ENCODE peak calls at places on chromosomes 3 and 15, in seven cellular contexts. One of them, this sample, is unnamed.
A peak's percentile ranks its signal among the peaks of the same experiment; 100 is the strongest.

GRCh38 chr3:55704521-55704920 is 217.4 kb upstream of the WNT5A start:
- DNase-seq in upper lobe of right lung: no peak
- DNase-seq in aorta: no peak
- DNase-seq in stimulated activated CD4-positive, alpha-beta T cell treated with anti-CD3 and anti-CD28 coated beads, Interleukin-15, amount 100 ng/mL, for 1 hour: no peak
- DNase-seq in AG04450: no peak
- DNase-seq in SW480: no peak
- DNase-seq in epithelial cell of prostate: no peak
- DNase-seq in this sample: peak; percentile 26

GRCh38 chr3:126658584-126658983 is 3.7 kb upstream of the TXNRD3 start:
- DNase-seq in upper lobe of right lung: no peak
- DNase-seq in aorta: no peak
- DNase-seq in stimulated activated CD4-positive, alpha-beta T cell treated with anti-CD3 and anti-CD28 coated beads, Interleukin-15, amount 100 ng/mL, for 1 hour: no peak
- DNase-seq in AG04450: no peak
- DNase-seq in SW480: no peak
- DNase-seq in epithelial cell of prostate: no peak
- DNase-seq in this sample: no peak

GRCh38 chr3:4494807-4495200 is 1.7 kb downstream of the ITPR1 start:
- DNase-seq in upper lobe of right lung: no peak
- DNase-seq in aorta: no peak
- DNase-seq in stimulated activated CD4-positive, alpha-beta T cell treated with anti-CD3 and anti-CD28 coated beads, Interleukin-15, amount 100 ng/mL, for 1 hour: no peak
- DNase-seq in AG04450: no peak
- DNase-seq in SW480: no peak
- DNase-seq in epithelial cell of prostate: no peak
- DNase-seq in this sample: no peak

GRCh38 chr3:49880581-49881328 is 11.0 kb upstream of the CAMKV start:
- DNase-seq in upper lobe of right lung: no peak
- DNase-seq in aorta: no peak
- DNase-seq in stimulated activated CD4-positive, alpha-beta T cell treated with anti-CD3 and anti-CD28 coated beads, Interleukin-15, amount 100 ng/mL, for 1 hour: no peak
- DNase-seq in AG04450: no peak
- DNase-seq in SW480: no peak
- DNase-seq in epithelial cell of prostate: no peak
- DNase-seq in this sample: no peak

GRCh38 chr15:62063851-62064635 is 2.7 kb upstream of the C2CD4A start:
- DNase-seq in upper lobe of right lung: no peak
- DNase-seq in aorta: no peak
- DNase-seq in stimulated activated CD4-positive, alpha-beta T cell treated with anti-CD3 and anti-CD28 coated beads, Interleukin-15, amount 100 ng/mL, for 1 hour: no peak
- DNase-seq in AG04450: no peak
- DNase-seq in SW480: no peak
- DNase-seq in epithelial cell of prostate: peak; percentile 59
- DNase-seq in this sample: no peak

GRCh38 chr15:68328485-68328884 is 50.9 kb downstream of the FEM1B start:
- DNase-seq in upper lobe of right lung: no peak
- DNase-seq in aorta: no peak
- DNase-seq in stimulated activated CD4-positive, alpha-beta T cell treated with anti-CD3 and anti-CD28 coated beads, Interleukin-15, amount 100 ng/mL, for 1 hour: no peak
- DNase-seq in AG04450: no peak
- DNase-seq in SW480: peak; percentile 61
- DNase-seq in epithelial cell of prostate: no peak
- DNase-seq in this sample: peak; percentile 76

GRCh38 chr15:42121021-42121420 is 26.7 kb upstream of the PLA2G4D start:
- DNase-seq in upper lobe of right lung: no peak
- DNase-seq in aorta: no peak
- DNase-seq in stimulated activated CD4-positive, alpha-beta T cell treated with anti-CD3 and anti-CD28 coated beads, Interleukin-15, amount 100 ng/mL, for 1 hour: no peak
- DNase-seq in AG04450: no peak
- DNase-seq in SW480: no peak
- DNase-seq in epithelial cell of prostate: no peak
- DNase-seq in this sample: no peak

GRCh38 chr15:41494922-41495735 is 1.5 kb downstream of the ITPKA start:
- DNase-seq in upper lobe of right lung: no peak
- DNase-seq in aorta: no peak
- DNase-seq in stimulated activated CD4-positive, alpha-beta T cell treated with anti-CD3 and anti-CD28 coated beads, Interleukin-15, amount 100 ng/mL, for 1 hour: no peak
- DNase-seq in AG04450: no peak
- DNase-seq in SW480: no peak
- DNase-seq in epithelial cell of prostate: no peak
- DNase-seq in this sample: no peak

GRCh38 chr15:99707481-99708270 is 25.6 kb downstream of the LYSMD4 start:
- DNase-seq in upper lobe of right lung: no peak
- DNase-seq in aorta: no peak
- DNase-seq in stimulated activated CD4-positive, alpha-beta T cell treated with anti-CD3 and anti-CD28 coated beads, Interleukin-15, amount 100 ng/mL, for 1 hour: no peak
- DNase-seq in AG04450: no peak
- DNase-seq in SW480: no peak
- DNase-seq in epithelial cell of prostate: peak; percentile 26
- DNase-seq in this sample: peak; percentile 90

GRCh38 chr3:184337315-184337714 is at the start of gene FAM131A:
- DNase-seq in upper lobe of right lung: no peak
- DNase-seq in aorta: peak; percentile 89
- DNase-seq in stimulated activated CD4-positive, alpha-beta T cell treated with anti-CD3 and anti-CD28 coated beads, Interleukin-15, amount 100 ng/mL, for 1 hour: no peak
- DNase-seq in AG04450: no peak
- DNase-seq in SW480: no peak
- DNase-seq in epithelial cell of prostate: no peak
- DNase-seq in this sample: no peak

GRCh38 chr15:78077053-78077859 is at the start of gene TBC1D2B:
- DNase-seq in upper lobe of right lung: peak; percentile 89
- DNase-seq in aorta: peak; percentile 91
- DNase-seq in stimulated activated CD4-positive, alpha-beta T cell treated with anti-CD3 and anti-CD28 coated beads, Interleukin-15, amount 100 ng/mL, for 1 hour: peak; percentile 46
- DNase-seq in AG04450: no peak
- DNase-seq in SW480: peak; percentile 57
- DNase-seq in epithelial cell of prostate: no peak
- DNase-seq in this sample: peak; percentile 52

GRCh38 chr3:188829577-188829976 is 342.2 kb upstream of the TPRG1 start:
- DNase-seq in upper lobe of right lung: no peak
- DNase-seq in aorta: no peak
- DNase-seq in stimulated activated CD4-positive, alpha-beta T cell treated with anti-CD3 and anti-CD28 coated beads, Interleukin-15, amount 100 ng/mL, for 1 hour: no peak
- DNase-seq in AG04450: no peak
- DNase-seq in SW480: no peak
- DNase-seq in epithelial cell of prostate: no peak
- DNase-seq in this sample: no peak

GRCh38 chr3:57164606-57165573 is at the start of gene IL17RD:
- DNase-seq in upper lobe of right lung: peak; percentile 89
- DNase-seq in aorta: peak; percentile 94
- DNase-seq in stimulated activated CD4-positive, alpha-beta T cell treated with anti-CD3 and anti-CD28 coated beads, Interleukin-15, amount 100 ng/mL, for 1 hour: no peak
- DNase-seq in AG04450: peak; percentile 32
- DNase-seq in SW480: peak; percentile 77
- DNase-seq in epithelial cell of prostate: no peak
- DNase-seq in this sample: peak; percentile 82

GRCh38 chr3:170440346-170440745 is 21.7 kb downstream of the CLDN11 start:
- DNase-seq in upper lobe of right lung: no peak
- DNase-seq in aorta: no peak
- DNase-seq in stimulated activated CD4-positive, alpha-beta T cell treated with anti-CD3 and anti-CD28 coated beads, Interleukin-15, amount 100 ng/mL, for 1 hour: no peak
- DNase-seq in AG04450: no peak
- DNase-seq in SW480: peak; percentile 26
- DNase-seq in epithelial cell of prostate: peak; percentile 2
- DNase-seq in this sample: peak; percentile 77

This sample was measured in RPMI7951.